ENCODE peak calls at places on chromosomes 1 and 21, in five cellular contexts. I, Z, K, F and A are unnamed samples.

GRCh38 chr1:214898154-214898553 is 184.4 kb upstream of the KCNK2 start:
- DNase-seq in I (no peak), Z (no peak), K (no peak), F (no peak), A (no peak)

GRCh38 chr1:195951313-195951712 is 656.9 kb downstream of the KCNT2 start:
- DNase-seq in I (no peak), Z (no peak), K (no peak), F (no peak), A (no peak)

GRCh38 chr1:185376840-185377635 is 60.0 kb upstream of the IVNS1ABP start:
- DNase-seq in I (no peak), Z (no peak), K (no peak), F (no peak), A (no peak)

GRCh38 chr1:26471498-26472329 is 526 bp upstream of the HMGN2 start:
- DNase-seq in I (peak), Z (peak), K (peak), F (peak), A (peak)

GRCh38 chr1:217907504-217907903 is 276.4 kb downstream of the SPATA17 start:
- DNase-seq in I (no peak), Z (no peak), K (no peak), F (no peak), A (no peak)

GRCh38 chr1:209527993-209528392 is 55.5 kb upstream of the CAMK1G start:
- DNase-seq in I (no peak), Z (no peak), K (no peak), F (no peak), A (no peak)

GRCh38 chr1:223702735-223703667 is 9.3 kb upstream of the CAPN2 start:
- DNase-seq in I (no peak), Z (no peak), K (no peak), F (no peak), A (no peak)

GRCh38 chr1:200040516-200041138 is 13.1 kb downstream of the NR5A2 start:
- DNase-seq in I (no peak), Z (no peak), K (no peak), F (no peak), A (no peak)

GRCh38 chr1:178341218-178341956 is 155.4 kb downstream of the CLEC20A start:
- DNase-seq in I (no peak), Z (peak), K (peak), F (no peak), A (no peak)

GRCh38 chr1:169909499-169909898 is 15.8 kb upstream of the SCYL3 start:
- DNase-seq in I (no peak), Z (no peak), K (no peak), F (no peak), A (no peak)

GRCh38 chr1:25654109-25654660 is 37.6 kb downstream of the MAN1C1 start:
- DNase-seq in I (no peak), Z (no peak), K (no peak), F (no peak), A (no peak)

GRCh38 chr1:160993544-160993943 is 27.4 kb downstream of the F11R start:
- DNase-seq in I (no peak), Z (no peak), K (no peak), F (no peak), A (no peak)

GRCh38 chr1:232462200-232462599 is 167.7 kb downstream of the SIPA1L2 start:
- DNase-seq in I (no peak), Z (no peak), K (no peak), F (no peak), A (no peak)

GRCh38 chr1:212621830-212622315 is 13.3 kb downstream of the ATF3 start:
- DNase-seq in I (no peak), Z (no peak), K (no peak), F (no peak), A (no peak)

GRCh38 chr1:1573843-1574720 is 581 bp downstream of the SSU72 start:
- DNase-seq in I (peak), Z (peak), K (peak), F (no peak), A (peak)

GRCh38 chr1:205630651-205631009 is 1.2 kb downstream of the ELK4 start:
- DNase-seq in I (no peak), Z (no peak), K (no peak), F (no peak), A (no peak)

GRCh38 chr1:151853411-151853930 is at the start of gene THEM5:
- DNase-seq in I (no peak), Z (no peak), K (no peak), F (no peak), A (no peak)

GRCh38 chr1:182726941-182727340 is 42.6 kb upstream of the RGS8 start:
- DNase-seq in I (no peak), Z (no peak), K (no peak), F (no peak), A (no peak)

GRCh38 chr1:235326719-235327558 is 1.0 kb downstream of the ARID4B start:
- DNase-seq in I (peak), Z (peak), K (peak), F (no peak), A (peak)

GRCh38 chr1:25688390-25689119 is 72.0 kb downstream of the MAN1C1 start:
- DNase-seq in I (no peak), Z (no peak), K (no peak), F (no peak), A (peak)

GRCh38 chr1:54543729-54544496 is 4.1 kb upstream of the ACOT11 start:
- DNase-seq in I (no peak), Z (no peak), K (no peak), F (no peak), A (no peak)

GRCh38 chr1:5053744-5054143 is 399.3 kb downstream of the AJAP1 start:
- DNase-seq in I (no peak), Z (no peak), K (no peak), F (no peak), A (no peak)

GRCh38 chr1:183735069-183735860 is 69.7 kb upstream of the RGL1 start:
- DNase-seq in I (no peak), Z (no peak), K (no peak), F (no peak), A (no peak)

GRCh38 chr1:1053022-1053421 is 21.1 kb downstream of the RNF223 start:
- DNase-seq in I (no peak), Z (no peak), K (no peak), F (no peak), A (no peak)

GRCh38 chr1:54361342-54361741 is 44.9 kb downstream of the SSBP3 start:
- DNase-seq in I (peak), Z (no peak), K (no peak), F (no peak), A (no peak)

GRCh38 chr1:169427081-169427611 is at the start of gene CCDC181:
- DNase-seq in I (peak), Z (peak), K (peak), F (no peak), A (no peak)

GRCh38 chr21:31410763-31411278 is 66.8 kb upstream of the TIAM1 start:
- DNase-seq in I (no peak), Z (no peak), K (no peak), F (no peak), A (no peak)

GRCh38 chr1:207959141-207959825 is 48.4 kb upstream of the CD34 start:
- DNase-seq in I (peak), Z (peak), K (peak), F (peak), A (peak)

GRCh38 chr21:35324372-35325220 is 275.5 kb upstream of the RUNX1 start:
- DNase-seq in I (no peak), Z (no peak), K (no peak), F (no peak), A (no peak)

GRCh38 chr1:63557365-63557987 is 34.2 kb downstream of the EFCAB7 start:
- DNase-seq in I (no peak), Z (no peak), K (no peak), F (no peak), A (no peak)

GRCh38 chr21:43572443-43572842 is 86.8 kb downstream of the HSF2BP start:
- DNase-seq in I (no peak), Z (no peak), K (no peak), F (no peak), A (no peak)

DNA sequence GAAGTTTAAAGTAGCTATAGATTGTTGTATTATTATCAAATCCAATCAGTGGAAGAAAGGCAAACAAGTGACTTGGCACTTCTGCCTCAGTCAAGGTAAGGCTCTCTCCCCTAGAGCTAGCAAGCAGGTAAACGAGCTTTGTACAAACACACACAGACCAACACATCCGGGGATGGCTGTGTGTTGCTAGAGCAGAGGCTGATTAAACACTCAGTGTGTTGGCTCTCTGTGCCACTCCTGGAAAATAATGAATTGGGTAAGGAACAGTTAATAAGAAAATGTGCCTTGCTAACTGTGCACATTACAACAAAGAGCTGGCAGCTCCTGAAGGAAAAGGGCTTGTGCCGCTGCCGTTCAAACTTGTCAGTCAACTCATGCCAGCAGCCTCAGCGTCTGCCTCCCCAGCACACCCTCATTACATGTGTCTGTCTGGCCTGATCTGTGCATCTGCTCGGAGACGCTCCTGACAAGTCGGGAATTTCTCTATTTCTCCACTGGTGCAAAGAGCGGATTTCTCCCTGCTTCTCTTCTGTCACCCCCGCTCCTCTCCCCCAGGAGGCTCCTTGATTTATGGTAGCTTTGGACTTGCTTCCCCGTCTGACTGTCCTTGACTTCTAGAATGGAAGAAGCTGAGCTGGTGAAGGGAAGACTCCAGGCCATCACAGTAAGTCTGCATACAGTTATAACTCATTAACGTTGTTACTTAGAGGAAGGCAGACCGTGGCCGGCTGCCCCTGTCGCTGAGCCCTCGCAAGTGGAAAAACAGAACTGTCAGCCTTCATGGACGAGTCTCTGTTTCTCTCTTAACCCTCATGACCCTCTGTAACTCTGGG is at the start of gene PALMD:
- DNase-seq in I (no peak), Z (peak), K (peak), F (no peak), A (peak)
- H3K4me3 ChIP-seq in I (peak), Z (peak), K (peak), F (peak), A (peak)

GRCh38 chr1:162070825-162071224 is 1.3 kb downstream of the NOS1AP start:
- DNase-seq in I (no peak), Z (no peak), K (no peak), F (no peak), A (no peak)
- H3K4me3 ChIP-seq in I (peak), Z (peak), K (peak), F (peak), A (no peak)

GRCh38 chr1:198168180-198168579 is 11.4 kb downstream of the NEK7 start:
- DNase-seq in I (no peak), Z (no peak), K (no peak), F (no peak), A (no peak)

GRCh38 chr1:198169704-198170103 is 12.9 kb downstream of the NEK7 start:
- DNase-seq in I (no peak), Z (no peak), K (no peak), F (no peak), A (no peak)

GRCh38 chr1:198165927-198166647 is 9.3 kb downstream of the NEK7 start:
- DNase-seq in I (no peak), Z (no peak), K (no peak), F (no peak), A (no peak)

GRCh38 chr1:198166900-198167299 is 10.1 kb downstream of the NEK7 start:
- DNase-seq in I (no peak), Z (no peak), K (no peak), F (no peak), A (no peak)

GRCh38 chr1:198167436-198167934 is 10.7 kb downstream of the NEK7 start:
- DNase-seq in I (no peak), Z (no peak), K (no peak), F (no peak), A (peak)
- H3K4me3 ChIP-seq in I (no peak), Z (peak), K (no peak), F (no peak), A (no peak)

DNA sequence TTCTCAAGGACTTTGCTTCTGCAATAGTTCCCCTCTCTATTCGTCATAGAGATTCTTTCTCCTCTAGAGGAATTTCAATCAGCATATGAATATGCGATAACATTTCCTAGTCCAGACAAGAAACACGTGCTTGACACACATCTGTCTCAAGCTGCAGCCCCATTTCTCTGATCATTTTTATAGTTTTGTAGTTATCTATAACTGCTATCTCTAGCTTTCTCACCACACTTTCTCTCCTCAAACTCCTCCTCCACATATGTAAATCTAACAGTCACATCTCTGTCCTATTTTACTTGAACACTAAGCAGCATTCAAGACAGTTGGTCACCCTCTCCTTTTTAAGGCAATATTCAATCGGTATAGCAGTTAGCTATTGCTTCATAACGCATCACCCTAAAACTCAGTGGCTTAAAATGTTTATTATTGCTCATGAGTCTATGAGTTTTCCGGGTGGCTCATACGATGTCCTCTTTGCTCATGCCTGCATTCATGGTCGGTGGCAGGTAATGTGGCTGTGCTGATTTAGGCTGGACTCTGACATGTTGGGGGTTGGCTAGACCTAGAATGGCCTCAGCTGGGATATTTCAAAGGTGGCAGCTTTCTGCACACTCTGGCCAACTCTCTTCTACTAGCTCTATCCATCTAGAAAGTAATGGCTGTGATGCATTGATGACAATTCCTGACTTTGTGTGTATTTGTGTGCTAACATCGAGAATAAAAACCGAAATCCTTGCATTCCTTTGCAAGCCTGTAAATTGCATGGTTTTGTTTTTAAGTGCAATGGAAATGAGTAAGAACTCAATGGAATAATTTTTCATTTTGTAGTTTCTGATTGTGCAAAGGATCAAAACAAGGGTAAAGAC is 20.6 kb downstream of the ATP6V1G3 start:
- DNase-seq in I (no peak), Z (no peak), K (no peak), F (no peak), A (no peak)
- H3K4me3 ChIP-seq in I (no peak), Z (no peak), K (no peak), F (no peak), A (no peak)

GRCh38 chr21:20486303-20486702 is 511.9 kb upstream of the NCAM2 start:
- DNase-seq in I (no peak), Z (no peak), K (no peak), F (no peak), A (no peak)
- H3K4me3 ChIP-seq in I (no peak), Z (no peak), K (no peak), F (no peak), A (no peak)

GRCh38 chr1:150006881-150007401 is 3.6 kb downstream of the OTUD7B start:
- DNase-seq in I (no peak), Z (no peak), K (no peak), F (no peak), A (no peak)

GRCh38 chr1:150009604-150010387 is 730 bp downstream of the OTUD7B start:
- DNase-seq in I (no peak), Z (peak), K (no peak), F (no peak), A (peak)

GRCh38 chr1:150010388-150011115 is at the start of gene OTUD7B:
- DNase-seq in I (peak), Z (peak), K (peak), F (peak), A (peak)

GRCh38 chr1:150005606-150006005 is 4.9 kb downstream of the OTUD7B start:
- DNase-seq in I (no peak), Z (no peak), K (no peak), F (no peak), A (no peak)

DNA sequence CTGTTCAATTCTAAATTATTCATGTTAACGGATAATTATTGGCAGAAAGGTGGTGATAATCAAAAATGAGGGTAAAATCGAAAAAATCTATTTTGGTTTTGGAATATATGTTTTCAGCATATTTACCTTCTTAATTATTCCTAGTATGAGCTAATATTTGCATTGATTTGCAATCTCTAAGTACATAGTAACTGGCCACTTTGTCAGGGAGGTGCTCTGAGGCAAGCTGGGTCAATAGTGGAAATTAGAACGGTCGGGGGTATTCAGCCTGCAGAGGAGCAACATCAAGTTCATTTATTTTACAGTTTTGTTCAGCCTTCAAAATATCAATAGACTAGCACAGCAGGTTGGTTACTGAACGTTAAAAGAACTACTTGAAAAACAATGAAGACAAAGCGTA is 1.8 kb downstream of the OTUD7B start:
- DNase-seq in I (no peak), Z (no peak), K (no peak), F (no peak), A (no peak)
- H3K4me3 ChIP-seq in I (peak), Z (peak), K (peak), F (peak), A (peak)

GRCh38 chr1:12026586-12026985 is 7.3 kb downstream of the MIIP start:
- DNase-seq in I (no peak), Z (no peak), K (no peak), F (no peak), A (no peak)
- H3K4me3 ChIP-seq in I (no peak), Z (no peak), K (no peak), F (no peak), A (no peak)

DNA sequence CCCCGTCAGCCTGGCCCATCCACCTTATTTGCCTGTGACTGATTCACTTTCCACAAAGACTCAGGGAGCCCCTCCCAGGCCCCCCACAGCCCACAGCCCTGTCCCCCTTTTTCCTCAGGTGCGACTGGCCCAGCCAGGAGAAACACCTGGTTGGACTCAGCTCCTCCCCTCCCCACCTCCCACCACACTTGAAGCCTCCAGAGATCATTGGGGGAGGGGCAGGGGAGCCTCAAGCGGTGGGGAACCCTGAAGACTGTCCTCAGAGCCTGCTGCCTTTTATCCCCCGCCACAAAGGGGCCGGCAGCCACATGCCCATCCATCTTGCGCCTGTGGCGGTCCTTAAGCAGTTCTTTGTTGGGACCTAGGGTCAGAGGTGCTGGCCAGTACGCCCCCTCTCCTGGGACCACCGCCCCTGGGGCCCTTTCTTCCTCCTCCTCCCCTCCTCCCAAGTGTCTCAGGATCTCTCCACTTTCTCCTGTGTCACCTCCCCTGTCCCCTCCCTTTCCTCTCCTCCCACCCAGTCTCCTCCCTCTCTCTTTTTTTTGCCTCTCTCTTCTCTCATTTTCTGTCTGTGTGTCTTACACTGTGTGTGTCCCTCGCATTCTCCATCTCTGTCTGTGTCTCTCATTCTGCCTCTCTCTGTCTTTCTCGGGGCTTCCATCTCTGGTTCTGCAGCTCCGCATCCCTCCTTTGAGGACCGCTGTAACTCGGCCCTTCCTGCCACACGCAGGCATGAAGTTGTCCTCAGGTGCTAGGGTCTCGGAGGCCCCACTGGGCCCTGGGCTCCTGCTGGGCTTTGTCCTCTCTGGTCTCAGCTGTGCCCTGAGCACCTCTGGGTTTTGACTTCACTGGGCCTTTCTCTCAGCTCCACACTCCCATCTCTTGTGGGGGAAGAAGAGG is 12.2 kb downstream of the CRABP2 start:
- DNase-seq in I (no peak), Z (no peak), K (peak), F (no peak), A (no peak)
- H3K4me3 ChIP-seq in I (no peak), Z (no peak), K (no peak), F (no peak), A (no peak)

GRCh38 chr1:24504560-24504959 is 1.9 kb downstream of the RCAN3 start:
- DNase-seq in I (no peak), Z (no peak), K (no peak), F (no peak), A (no peak)

GRCh38 chr1:24507423-24507804 is 4.8 kb downstream of the RCAN3 start:
- DNase-seq in I (no peak), Z (no peak), K (no peak), F (no peak), A (no peak)

GRCh38 chr1:24506706-24507422 is 4.2 kb downstream of the RCAN3 start:
- DNase-seq in I (no peak), Z (no peak), K (no peak), F (no peak), A (no peak)

GRCh38 chr1:24503870-24504523 is 1.4 kb downstream of the RCAN3 start:
- DNase-seq in I (no peak), Z (no peak), K (no peak), F (no peak), A (no peak)

DNA sequence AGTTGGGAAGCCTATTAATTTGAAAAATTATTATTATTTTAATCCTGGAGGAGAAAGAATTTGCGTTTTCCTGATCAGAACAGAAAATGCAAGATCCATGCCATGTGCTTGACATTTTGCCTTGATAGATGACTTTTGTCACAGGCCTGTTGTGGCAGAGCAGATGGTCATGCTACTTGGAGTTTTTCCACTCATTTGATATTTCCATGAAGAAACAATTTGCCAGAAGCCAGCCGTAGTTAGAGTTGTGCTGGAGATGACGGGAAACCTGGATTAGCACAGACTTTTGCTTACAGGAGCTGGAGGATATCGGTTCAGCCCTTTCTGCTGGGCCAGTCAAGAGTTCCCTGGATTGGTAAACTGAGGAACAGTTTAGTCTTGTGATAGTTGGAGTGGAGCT is 3.2 kb downstream of the RCAN3 start:
- DNase-seq in I (no peak), Z (no peak), K (no peak), F (no peak), A (no peak)
- H3K4me3 ChIP-seq in I (no peak), Z (no peak), K (no peak), F (no peak), A (no peak)